ENCODE peak calls at places on chromosome X, in seven cellular contexts. One of them, this sample, is unnamed.
A peak's percentile ranks its signal among the peaks of the same experiment; 100 is the strongest.

GRCh38 chrX:147958316-147958715 is 22.8 kb upstream of the FMR1NB start:
- DNase-seq in GM12891: no peak
- DNase-seq in HepG2: no peak
- DNase-seq in K562: no peak
- DNase-seq in SK-N-SH: no peak
- DNase-seq in H1: no peak
- DNase-seq in GM12878: no peak
- DNase-seq in this sample: no peak

GRCh38 chrX:5876984-5877655 is 351.5 kb downstream of the NLGN4X start:
- DNase-seq in GM12891: no peak
- DNase-seq in HepG2: peak; percentile 0
- DNase-seq in K562: no peak
- DNase-seq in SK-N-SH: peak; percentile 21
- DNase-seq in H1: no peak
- DNase-seq in GM12878: no peak
- DNase-seq in this sample: no peak

GRCh38 chrX:3514996-3515395 is 168.5 kb upstream of the MXRA5 start:
- DNase-seq in GM12891: no peak
- DNase-seq in HepG2: no peak
- DNase-seq in K562: no peak
- DNase-seq in SK-N-SH: no peak
- DNase-seq in H1: no peak
- DNase-seq in GM12878: no peak
- DNase-seq in this sample: no peak

GRCh38 chrX:134258202-134258601 is 21.2 kb downstream of the CCDC160 start:
- DNase-seq in GM12891: no peak
- DNase-seq in HepG2: no peak
- DNase-seq in K562: no peak
- DNase-seq in SK-N-SH: no peak
- DNase-seq in H1: no peak
- DNase-seq in GM12878: no peak
- DNase-seq in this sample: no peak

GRCh38 chrX:106894392-106894909 is 8.7 kb downstream of the RIPPLY1 start:
- DNase-seq in GM12891: peak; percentile 14
- DNase-seq in HepG2: peak; percentile 60
- DNase-seq in K562: peak; percentile 44
- DNase-seq in SK-N-SH: peak; percentile 59
- DNase-seq in H1: peak; percentile 2
- DNase-seq in GM12878: no peak
- DNase-seq in this sample: peak; percentile 17

GRCh38 chrX:137858106-137858505 is 292.2 kb downstream of the ZIC3 start:
- DNase-seq in GM12891: no peak
- DNase-seq in HepG2: no peak
- DNase-seq in K562: no peak
- DNase-seq in SK-N-SH: no peak
- DNase-seq in H1: no peak
- DNase-seq in GM12878: no peak
- DNase-seq in this sample: no peak

GRCh38 chrX:98405376-98405775 is 1521.7 kb downstream of the RPA4 start:
- DNase-seq in GM12891: no peak
- DNase-seq in HepG2: no peak
- DNase-seq in K562: no peak
- DNase-seq in SK-N-SH: no peak
- DNase-seq in H1: no peak
- DNase-seq in GM12878: no peak
- DNase-seq in this sample: no peak

GRCh38 chrX:17637235-17637634 is 100.1 kb upstream of the SCML1 start:
- DNase-seq in GM12891: no peak
- DNase-seq in HepG2: no peak
- DNase-seq in K562: no peak
- DNase-seq in SK-N-SH: no peak
- DNase-seq in H1: no peak
- DNase-seq in GM12878: no peak
- DNase-seq in this sample: no peak

GRCh38 chrX:44570524-44570923 is 27.9 kb upstream of the FUNDC1 start:
- DNase-seq in GM12891: no peak
- DNase-seq in HepG2: no peak
- DNase-seq in K562: no peak
- DNase-seq in SK-N-SH: no peak
- DNase-seq in H1: no peak
- DNase-seq in GM12878: no peak
- DNase-seq in this sample: no peak

GRCh38 chrX:54640721-54641120 is 110.7 kb downstream of the GNL3L start:
- DNase-seq in GM12891: no peak
- DNase-seq in HepG2: peak; percentile 40
- DNase-seq in K562: no peak
- DNase-seq in SK-N-SH: no peak
- DNase-seq in H1: no peak
- DNase-seq in GM12878: no peak
- DNase-seq in this sample: no peak

GRCh38 chrX:120499301-120500097 is 30.4 kb upstream of the LAMP2 start:
- DNase-seq in GM12891: no peak
- DNase-seq in HepG2: no peak
- DNase-seq in K562: no peak
- DNase-seq in SK-N-SH: no peak
- DNase-seq in H1: no peak
- DNase-seq in GM12878: no peak
- DNase-seq in this sample: no peak

GRCh38 chrX:30865020-30865419 is 24.0 kb downstream of the TAB3 start:
- DNase-seq in GM12891: no peak
- DNase-seq in HepG2: peak; percentile 21
- DNase-seq in K562: peak; percentile 25
- DNase-seq in SK-N-SH: no peak
- DNase-seq in H1: no peak
- DNase-seq in GM12878: no peak
- DNase-seq in this sample: no peak

GRCh38 chrX:132093239-132093860 is 34.5 kb downstream of the FRMD7 start:
- DNase-seq in GM12891: no peak
- DNase-seq in HepG2: no peak
- DNase-seq in K562: no peak
- DNase-seq in SK-N-SH: peak; percentile 56
- DNase-seq in H1: no peak
- DNase-seq in GM12878: no peak
- DNase-seq in this sample: no peak

GRCh38 chrX:120514236-120514635 is 45.1 kb upstream of the LAMP2 start:
- DNase-seq in GM12891: no peak
- DNase-seq in HepG2: peak; percentile 32
- DNase-seq in K562: peak; percentile 23
- DNase-seq in SK-N-SH: peak; percentile 33
- DNase-seq in H1: no peak
- DNase-seq in GM12878: no peak
- DNase-seq in this sample: no peak

GRCh38 chrX:24925430-24925829 is 90.3 kb downstream of the ARX start:
- DNase-seq in GM12891: no peak
- DNase-seq in HepG2: no peak
- DNase-seq in K562: no peak
- DNase-seq in SK-N-SH: no peak
- DNase-seq in H1: no peak
- DNase-seq in GM12878: no peak
- DNase-seq in this sample: no peak

GRCh38 chrX:54786972-54787371 is 11.1 kb downstream of the ITIH6 start:
- DNase-seq in GM12891: peak; percentile 15
- DNase-seq in HepG2: no peak
- DNase-seq in K562: no peak
- DNase-seq in SK-N-SH: no peak
- DNase-seq in H1: no peak
- DNase-seq in GM12878: no peak
- DNase-seq in this sample: no peak

GRCh38 chrX:96715412-96715940 is 30.8 kb downstream of the DIAPH2 start:
- DNase-seq in GM12891: no peak
- DNase-seq in HepG2: no peak
- DNase-seq in K562: no peak
- DNase-seq in SK-N-SH: no peak
- DNase-seq in H1: no peak
- DNase-seq in GM12878: no peak
- DNase-seq in this sample: no peak

GRCh38 chrX:25726539-25726938 is 411.6 kb upstream of the MAGEB18 start:
- DNase-seq in GM12891: no peak
- DNase-seq in HepG2: no peak
- DNase-seq in K562: no peak
- DNase-seq in SK-N-SH: no peak
- DNase-seq in H1: no peak
- DNase-seq in GM12878: no peak
- DNase-seq in this sample: no peak

GRCh38 chrX:103637604-103638338 is 9.0 kb downstream of the TCEAL1 start:
- DNase-seq in GM12891: no peak
- DNase-seq in HepG2: no peak
- DNase-seq in K562: no peak
- DNase-seq in SK-N-SH: no peak
- DNase-seq in H1: no peak
- DNase-seq in GM12878: no peak
- DNase-seq in this sample: no peak

GRCh38 chrX:111394581-111394980 is 17.4 kb downstream of the DCX start:
- DNase-seq in GM12891: no peak
- DNase-seq in HepG2: no peak
- DNase-seq in K562: no peak
- DNase-seq in SK-N-SH: no peak
- DNase-seq in H1: no peak
- DNase-seq in GM12878: no peak
- DNase-seq in this sample: no peak

GRCh38 chrX:37361596-37361995 is 12.4 kb downstream of the PRRG1 start:
- DNase-seq in GM12891: no peak
- DNase-seq in HepG2: no peak
- DNase-seq in K562: no peak
- DNase-seq in SK-N-SH: no peak
- DNase-seq in H1: no peak
- DNase-seq in GM12878: no peak
- DNase-seq in this sample: no peak

DNA sequence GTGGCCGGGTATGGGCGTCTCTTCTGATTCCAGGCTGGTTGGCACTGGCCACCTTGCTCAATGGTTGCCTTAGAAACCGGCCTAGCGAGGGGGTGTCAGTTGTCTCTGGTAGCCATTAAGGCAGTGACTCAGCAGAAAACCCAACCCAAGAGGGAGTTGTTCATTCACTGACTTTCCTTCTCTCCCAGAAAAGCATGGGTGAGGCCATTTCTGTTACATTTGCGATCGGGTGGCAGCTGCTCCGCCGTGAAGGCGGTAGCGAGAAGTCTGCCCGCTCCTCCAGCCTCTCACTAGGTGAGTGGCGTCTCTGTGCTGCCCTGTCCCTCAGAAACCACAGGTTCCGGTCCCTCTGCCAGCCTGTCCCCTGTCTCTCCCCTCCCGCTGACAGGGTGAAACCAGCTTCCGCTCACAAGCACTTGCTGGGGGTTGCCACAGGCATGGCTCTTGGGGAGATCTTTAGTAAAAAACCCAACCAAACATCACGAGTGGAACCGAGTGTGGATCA is 17.4 kb downstream of the IRAK1 start:
- DNase-seq in GM12891: no peak
- DNase-seq in HepG2: no peak
- DNase-seq in K562: peak; percentile 79
- DNase-seq in SK-N-SH: no peak
- DNase-seq in H1: no peak
- DNase-seq in GM12878: no peak
- DNase-seq in this sample: no peak
- TF ChIP-seq TAF1 in GM12891: no peak
- TF ChIP-seq TAF1 in HepG2: no peak
- TF ChIP-seq TAF1 in K562: no peak
- TF ChIP-seq TAF1 in SK-N-SH: no peak
- TF ChIP-seq TAF1 in H1: no peak
- TF ChIP-seq TAF1 in GM12878: no peak
- TF ChIP-seq TAF1 in this sample: no peak

GRCh38 chrX:10833299-10834169 is 213.1 kb upstream of the MID1 start:
- DNase-seq in GM12891: no peak
- DNase-seq in HepG2: peak; percentile 10
- DNase-seq in K562: peak; percentile 14
- DNase-seq in SK-N-SH: no peak
- DNase-seq in H1: peak; percentile 10
- DNase-seq in GM12878: no peak
- DNase-seq in this sample: no peak

GRCh38 chrX:10828640-10829039 is 208.3 kb upstream of the MID1 start:
- DNase-seq in GM12891: no peak
- DNase-seq in HepG2: no peak
- DNase-seq in K562: no peak
- DNase-seq in SK-N-SH: no peak
- DNase-seq in H1: no peak
- DNase-seq in GM12878: no peak
- DNase-seq in this sample: no peak

GRCh38 chrX:10832103-10832502 is 211.7 kb upstream of the MID1 start:
- DNase-seq in GM12891: no peak
- DNase-seq in HepG2: no peak
- DNase-seq in K562: no peak
- DNase-seq in SK-N-SH: no peak
- DNase-seq in H1: no peak
- DNase-seq in GM12878: no peak
- DNase-seq in this sample: no peak
- TF ChIP-seq POLR2AphosphoS5 in GM12891: no peak
- TF ChIP-seq POLR2AphosphoS5 in HepG2: no peak
- TF ChIP-seq POLR2AphosphoS5 in K562: no peak
- TF ChIP-seq POLR2AphosphoS5 in SK-N-SH: no peak
- TF ChIP-seq POLR2AphosphoS5 in H1: no peak
- TF ChIP-seq POLR2AphosphoS5 in GM12878: no peak
- TF ChIP-seq POLR2AphosphoS5 in this sample: no peak

GRCh38 chrX:53018627-53019026 is 30.0 kb upstream of the GPR173 start:
- DNase-seq in GM12891: no peak
- DNase-seq in HepG2: peak; percentile 3
- DNase-seq in K562: no peak
- DNase-seq in SK-N-SH: no peak
- DNase-seq in H1: no peak
- DNase-seq in GM12878: no peak
- DNase-seq in this sample: no peak

GRCh38 chrX:53022381-53022780 is 26.2 kb upstream of the GPR173 start:
- DNase-seq in GM12891: no peak
- DNase-seq in HepG2: no peak
- DNase-seq in K562: no peak
- DNase-seq in SK-N-SH: no peak
- DNase-seq in H1: no peak
- DNase-seq in GM12878: no peak
- DNase-seq in this sample: no peak
- TF ChIP-seq TAF1 in GM12891: no peak
- TF ChIP-seq TAF1 in HepG2: no peak
- TF ChIP-seq TAF1 in K562: no peak
- TF ChIP-seq TAF1 in SK-N-SH: no peak
- TF ChIP-seq TAF1 in H1: no peak
- TF ChIP-seq TAF1 in GM12878: no peak
- TF ChIP-seq TAF1 in this sample: no peak

DNA sequence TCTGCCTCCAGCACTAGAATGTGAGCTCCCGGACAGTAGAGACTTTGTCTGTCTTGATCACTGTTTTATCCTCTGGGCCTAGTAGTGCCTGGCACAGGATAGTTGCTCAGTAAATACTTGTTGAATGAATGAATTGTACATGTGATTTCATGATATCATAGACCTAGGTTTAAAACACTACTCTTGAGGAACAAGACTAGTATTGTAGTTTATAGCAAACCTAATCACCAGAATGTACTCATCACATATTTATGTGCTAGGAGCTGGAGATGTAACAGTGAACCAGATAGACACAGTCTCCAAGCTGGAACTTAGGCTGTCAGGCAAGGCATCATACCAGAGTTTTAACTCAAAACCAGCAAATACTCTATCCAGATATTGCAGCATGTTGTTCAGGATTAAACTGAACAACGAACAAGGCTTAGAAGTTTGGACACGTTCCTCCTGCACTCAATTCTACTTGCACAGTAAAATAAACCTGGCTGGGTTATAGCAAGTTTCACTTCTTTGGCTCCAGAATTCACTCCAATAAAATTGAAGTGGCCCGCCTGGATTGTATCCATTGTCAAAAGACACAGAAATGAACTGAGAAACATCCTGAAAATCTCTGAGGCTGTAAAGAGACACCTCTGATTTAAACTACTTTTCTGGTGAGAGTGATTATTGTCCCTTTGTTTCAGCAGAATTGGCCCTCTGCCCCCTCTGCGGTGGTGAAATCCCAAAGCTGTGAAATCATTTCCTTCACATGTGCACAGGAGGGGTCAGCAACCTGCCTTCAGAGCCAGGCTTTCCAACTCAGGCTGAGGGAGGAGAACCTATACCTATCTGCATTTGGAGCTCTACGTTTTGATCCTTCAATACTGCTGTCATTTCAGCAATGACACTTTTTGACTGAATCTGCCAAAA is 23.2 kb downstream of the GAB3 start:
- DNase-seq in GM12891: no peak
- DNase-seq in HepG2: no peak
- DNase-seq in K562: no peak
- DNase-seq in SK-N-SH: no peak
- DNase-seq in H1: no peak
- DNase-seq in GM12878: no peak
- DNase-seq in this sample: no peak
- TF ChIP-seq POLR2AphosphoS5 in GM12891: no peak
- TF ChIP-seq POLR2AphosphoS5 in HepG2: no peak
- TF ChIP-seq POLR2AphosphoS5 in K562: no peak
- TF ChIP-seq POLR2AphosphoS5 in SK-N-SH: peak; percentile 32
- TF ChIP-seq POLR2AphosphoS5 in H1: no peak
- TF ChIP-seq POLR2AphosphoS5 in GM12878: no peak
- TF ChIP-seq POLR2AphosphoS5 in this sample: no peak